ENCODE peak calls at places on chromosomes 11 and 22, in seven cellular contexts. B is stimulated activated CD4-positive, alpha-beta T cell treated with anti-CD3 and anti-CD28 coated beads, Interleukin-12 subunit alpha, Interleukin-12 subunit beta, amount 100 ng/mL, for 4 hours; D is H54; Q is endodermal cell; W is cardiac fibroblast; T is neural crest cell; U is GM19239. K is an unnamed sample.

GRCh38 chr11:74686792-74687191 is 44.4 kb downstream of the CHRDL2 start:
- DNase-seq in W (peak), U (no peak), D (peak), Q (no peak), B (no peak), T (no peak), K (no peak)

GRCh38 chr11:15159085-15159484 is 44.4 kb downstream of the INSC start:
- DNase-seq in U (peak), T (no peak), B (no peak), W (peak), Q (peak), D (peak), K (no peak)

GRCh38 chr22:26642465-26643367 is 14.7 kb upstream of the MIAT start:
- DNase-seq in T (no peak), Q (peak), W (no peak), B (peak), D (no peak), U (no peak), K (no peak)

GRCh38 chr11:85831050-85831449 is 20.1 kb upstream of the SYTL2 start:
- DNase-seq in T (no peak), W (no peak), D (no peak), Q (no peak), U (no peak), B (no peak), K (no peak)

GRCh38 chr11:111456086-111456858 is 55.9 kb downstream of the BTG4 start:
- DNase-seq in Q (no peak), U (no peak), T (no peak), W (no peak), D (no peak), B (no peak), K (no peak)

GRCh38 chr22:32579533-32580220 is 105.1 kb downstream of the FBXO7 start:
- DNase-seq in D (no peak), T (no peak), Q (no peak), B (no peak), W (no peak), U (no peak), K (no peak)

GRCh38 chr11:36453678-36454077 is 56.4 kb downstream of the TRAF6 start:
- DNase-seq in D (peak), B (no peak), W (no peak), T (no peak), U (no peak), Q (no peak), K (no peak)

GRCh38 chr11:14358729-14359439 is at the start of gene RRAS2:
- DNase-seq in D (peak), B (peak), Q (peak), U (peak), W (peak), T (peak), K (peak)

GRCh38 chr22:33380789-33381530 is 322.8 kb upstream of the SYN3 start:
- DNase-seq in B (no peak), Q (no peak), U (no peak), W (peak), T (no peak), D (peak), K (no peak)

GRCh38 chr11:13222285-13222684 is 55.3 kb upstream of the BMAL1 start:
- DNase-seq in U (no peak), Q (peak), T (no peak), D (no peak), W (no peak), B (no peak), K (no peak)

GRCh38 chr22:32636884-32637283 is 162.3 kb downstream of the FBXO7 start:
- DNase-seq in W (no peak), T (no peak), B (no peak), U (no peak), D (no peak), Q (no peak), K (no peak)

GRCh38 chr11:73760066-73760679 is 701 bp downstream of the RAB6A start:
- DNase-seq in B (peak), W (peak), Q (peak), D (no peak), T (peak), U (no peak), K (no peak)

GRCh38 chr11:73295259-73295995 is 12.6 kb upstream of the ARHGEF17 start:
- DNase-seq in Q (peak), T (peak), B (peak), W (peak), D (peak), U (peak), K (peak)

GRCh38 chr11:5204787-5205186 is 4.3 kb upstream of the OR51V1 start:
- DNase-seq in Q (no peak), W (peak), B (no peak), U (peak), D (peak), T (no peak), K (no peak)

GRCh38 chr22:48919187-48919590 is 908.5 kb downstream of the BRD1 start:
- DNase-seq in U (no peak), W (no peak), B (no peak), Q (no peak), D (no peak), T (peak), K (no peak)

GRCh38 chr22:40256501-40256900 is 78.8 kb downstream of the TNRC6B start:
- DNase-seq in D (no peak), U (no peak), B (no peak), Q (no peak), W (no peak), T (no peak), K (no peak)

GRCh38 chr22:46653596-46653995 is 33.4 kb downstream of the GRAMD4 start:
- DNase-seq in W (no peak), Q (no peak), U (no peak), D (no peak), B (no peak), T (no peak), K (no peak)

GRCh38 chr11:66112640-66113098 is 42.6 kb downstream of the PACS1 start:
- DNase-seq in D (no peak), T (no peak), W (peak), U (no peak), Q (no peak), B (no peak), K (no peak)

GRCh38 chr11:1175461-1176223 is 17.9 kb downstream of the MUC5AC start:
- DNase-seq in B (no peak), U (no peak), T (no peak), Q (no peak), W (no peak), D (no peak), K (no peak)

GRCh38 chr11:46659908-46660307 is 40.5 kb downstream of the ARHGAP1 start:
- DNase-seq in Q (no peak), W (peak), U (no peak), B (no peak), D (no peak), T (no peak), K (no peak)

GRCh38 chr11:68584097-68584496 is 100.2 kb upstream of the GAL start:
- DNase-seq in Q (peak), W (peak), B (peak), U (peak), D (peak), T (peak), K (no peak)

GRCh38 chr11:3835100-3835485 is 5.7 kb downstream of the RHOG start:
- DNase-seq in T (no peak), B (no peak), D (no peak), W (no peak), U (no peak), Q (no peak), K (no peak)

GRCh38 chr11:22707119-22707899 is 40.9 kb downstream of the GAS2 start:
- DNase-seq in U (no peak), T (no peak), D (no peak), Q (no peak), B (no peak), W (no peak), K (no peak)

GRCh38 chr11:46471943-46472661 is 80.5 kb upstream of the CHRM4 start:
- DNase-seq in B (no peak), Q (no peak), D (no peak), T (no peak), U (no peak), W (no peak), K (no peak)

GRCh38 chr11:61334434-61335354 is 1.7 kb downstream of the TKFC start:
- DNase-seq in U (no peak), T (no peak), D (peak), W (peak), B (no peak), Q (no peak), K (no peak)

GRCh38 chr11:106553304-106553703 is 465.0 kb downstream of the GUCY1A2 start:
- DNase-seq in Q (peak), B (no peak), T (no peak), U (no peak), W (no peak), D (no peak), K (no peak)

GRCh38 chr22:45584621-45585436 is 82.1 kb downstream of the FBLN1 start:
- DNase-seq in D (no peak), T (no peak), W (no peak), Q (no peak), B (no peak), U (no peak), K (no peak)

GRCh38 chr22:48820481-48821345 is 1007.0 kb downstream of the BRD1 start:
- DNase-seq in B (no peak), U (no peak), D (no peak), Q (peak), W (no peak), T (no peak), K (no peak)

GRCh38 chr11:17734986-17735822 is 623 bp downstream of the KCNC1 start:
- DNase-seq in W (peak), D (peak), Q (peak), T (peak), B (peak), U (peak), K (peak)

GRCh38 chr11:74147199-74147929 is 23.4 kb downstream of the C2CD3 start:
- DNase-seq in W (no peak), B (no peak), T (no peak), Q (no peak), U (no peak), D (no peak), K (no peak)

GRCh38 chr22:46575915-46576555 is 38.6 kb upstream of the CELSR1 start:
- DNase-seq in T (no peak), B (no peak), U (no peak), W (no peak), Q (no peak), D (no peak), K (no peak)

GRCh38 chr11:112826026-112826425 is 135.2 kb upstream of the NCAM1 start:
- DNase-seq in D (no peak), B (no peak), Q (peak), U (no peak), T (no peak), W (no peak), K (no peak)

GRCh38 chr11:100578966-100579365 is 108.1 kb upstream of the ARHGAP42 start:
- DNase-seq in U (no peak), B (no peak), D (no peak), W (no peak), T (no peak), Q (peak), K (no peak)

GRCh38 chr22:46149493-46149997 is 781 bp upstream of the PPARA start:
- DNase-seq in W (peak), U (no peak), D (peak), B (peak), T (no peak), Q (peak), K (no peak)

GRCh38 chr11:13993096-13993760 is 30.7 kb downstream of the SPON1 start:
- DNase-seq in D (no peak), U (no peak), Q (no peak), W (no peak), T (no peak), B (no peak), K (no peak)